ENCODE peak calls at places on chromosomes 4 and X, in nine cellular contexts. Q, U, F, A, J, X, Y, N and H are unnamed samples.

GRCh38 chrX:51955200-51955599 is 61.8 kb downstream of the MAGED1 start:
- DNase-seq in Q (no peak), U (no peak), F (peak; percentile 72), A (no peak), J (no peak), X (no peak), Y (no peak), N (no peak), H (peak; percentile 27)

GRCh38 chr4:3517731-3518510 is 14.3 kb downstream of the LRPAP1 start:
- DNase-seq in Q (no peak), U (peak; percentile 48), F (no peak), A (no peak), J (no peak), X (no peak), Y (no peak), N (no peak), H (no peak)

GRCh38 chr4:164540987-164541386 is 212.9 kb upstream of the SMIM31 start:
- DNase-seq in Q (no peak), U (no peak), F (no peak), A (no peak), J (no peak), X (no peak), Y (no peak), N (no peak), H (no peak)

GRCh38 chrX:95907081-95907480 is 777.6 kb upstream of the DIAPH2 start:
- DNase-seq in Q (no peak), U (no peak), F (no peak), A (no peak), J (no peak), X (no peak), Y (no peak), N (no peak), H (no peak)

GRCh38 chr4:150746156-150746555 is 164.2 kb downstream of the MAB21L2 start:
- DNase-seq in Q (no peak), U (no peak), F (peak; percentile 18), A (no peak), J (no peak), X (peak; percentile 7), Y (no peak), N (no peak), H (no peak)

GRCh38 chr4:16505726-16506125 is 279.5 kb upstream of the TAPT1 start:
- DNase-seq in Q (peak; percentile 9), U (no peak), F (no peak), A (peak; percentile 33), J (no peak), X (no peak), Y (peak; percentile 27), N (no peak), H (no peak)

GRCh38 chr4:185017964-185018772 is at the start of gene HELT:
- DNase-seq in Q (no peak), U (no peak), F (peak; percentile 44), A (no peak), J (no peak), X (no peak), Y (no peak), N (no peak), H (no peak)

GRCh38 chr4:156190606-156191005 is 236.9 kb upstream of the CTSO start:
- DNase-seq in Q (no peak), U (no peak), F (peak; percentile 68), A (no peak), J (no peak), X (peak; percentile 44), Y (no peak), N (no peak), H (peak; percentile 33)

GRCh38 chr4:70651864-70652506 is 14.3 kb downstream of the JCHAIN start:
- DNase-seq in Q (peak; percentile 24), U (no peak), F (peak; percentile 25), A (peak; percentile 20), J (no peak), X (no peak), Y (no peak), N (peak; percentile 50), H (no peak)

GRCh38 chr4:3681191-3681590 is 85.0 kb upstream of the ADRA2C start:
- DNase-seq in Q (no peak), U (peak; percentile 32), F (no peak), A (no peak), J (no peak), X (no peak), Y (no peak), N (no peak), H (no peak)

GRCh38 chrX:102950908-102951866 is 14.1 kb downstream of the RAB40AL start:
- DNase-seq in Q (peak; percentile 64), U (peak; percentile 66), F (peak; percentile 18), A (no peak), J (peak; percentile 18), X (no peak), Y (peak; percentile 33), N (peak; percentile 32), H (no peak)

GRCh38 chr4:140807491-140808257 is 51.5 kb upstream of the TBC1D9 start:
- DNase-seq in Q (no peak), U (no peak), F (no peak), A (no peak), J (no peak), X (peak; percentile 66), Y (no peak), N (no peak), H (no peak)

GRCh38 chrX:112874140-112874539 is 33.5 kb upstream of the AMOT start:
- DNase-seq in Q (no peak), U (no peak), F (no peak), A (no peak), J (no peak), X (no peak), Y (no peak), N (no peak), H (no peak)

GRCh38 chr4:158964728-158965124 is 138.2 kb upstream of the RAPGEF2 start:
- DNase-seq in Q (no peak), U (no peak), F (no peak), A (no peak), J (no peak), X (no peak), Y (no peak), N (no peak), H (no peak)

GRCh38 chr4:121243476-121243875 is 79.4 kb upstream of the TNIP3 start:
- DNase-seq in Q (no peak), U (no peak), F (no peak), A (no peak), J (no peak), X (no peak), Y (no peak), N (no peak), H (no peak)

GRCh38 chrX:47539860-47540259 is 21.1 kb upstream of the ARAF start:
- DNase-seq in Q (no peak), U (no peak), F (no peak), A (no peak), J (no peak), X (no peak), Y (no peak), N (no peak), H (no peak)

GRCh38 chrX:115639481-115639880 is 78.5 kb downstream of the PLS3 start:
- DNase-seq in Q (no peak), U (no peak), F (no peak), A (no peak), J (no peak), X (no peak), Y (no peak), N (no peak), H (no peak)
- H3K27ac ChIP-seq in Q (no peak overlapping the region), U (no peak overlapping the region), F (no peak overlapping the region), A (no peak overlapping the region), J (no peak overlapping the region), X (no peak overlapping the region), Y (no peak overlapping the region), N (no peak overlapping the region), H (no peak overlapping the region)

GRCh38 chrX:19577181-19577810 is 62.0 kb upstream of the MAP3K15 start:
- DNase-seq in Q (no peak), U (no peak), F (no peak), A (no peak), J (no peak), X (no peak), Y (no peak), N (no peak), H (no peak)
- H3K27ac ChIP-seq in Q (no peak overlapping the region), U (no peak overlapping the region), F (no peak overlapping the region), A (no peak overlapping the region), J (no peak overlapping the region), X (no peak overlapping the region), Y (no peak overlapping the region), N (no peak overlapping the region), H (no peak overlapping the region)

GRCh38 chr4:168796362-168797106 is 213.5 kb downstream of the CBR4 start:
- DNase-seq in Q (no peak), U (no peak), F (peak; percentile 86), A (no peak), J (no peak), X (no peak), Y (no peak), N (no peak), H (no peak)
- H3K27ac ChIP-seq in Q (peak overlapping the region; percentile 60), U (no peak overlapping the region), F (peak overlapping the region; percentile 72), A (no peak overlapping the region), J (no peak overlapping the region), X (peak overlapping the region; percentile 63), Y (no peak overlapping the region), N (peak overlapping the region; percentile 79), H (peak overlapping the region; percentile 43)

GRCh38 chr4:106587558-106587957 is 219.0 kb upstream of the GIMD1 start:
- DNase-seq in Q (no peak), U (no peak), F (peak; percentile 90), A (no peak), J (no peak), X (peak; percentile 18), Y (no peak), N (no peak), H (peak; percentile 60)
- H3K27ac ChIP-seq in Q (peak overlapping the region; percentile 72), U (no peak overlapping the region), F (peak overlapping the region; percentile 30), A (no peak overlapping the region), J (no peak overlapping the region), X (no peak overlapping the region), Y (no peak overlapping the region), N (no peak overlapping the region), H (peak overlapping the region; percentile 91)

DNA sequence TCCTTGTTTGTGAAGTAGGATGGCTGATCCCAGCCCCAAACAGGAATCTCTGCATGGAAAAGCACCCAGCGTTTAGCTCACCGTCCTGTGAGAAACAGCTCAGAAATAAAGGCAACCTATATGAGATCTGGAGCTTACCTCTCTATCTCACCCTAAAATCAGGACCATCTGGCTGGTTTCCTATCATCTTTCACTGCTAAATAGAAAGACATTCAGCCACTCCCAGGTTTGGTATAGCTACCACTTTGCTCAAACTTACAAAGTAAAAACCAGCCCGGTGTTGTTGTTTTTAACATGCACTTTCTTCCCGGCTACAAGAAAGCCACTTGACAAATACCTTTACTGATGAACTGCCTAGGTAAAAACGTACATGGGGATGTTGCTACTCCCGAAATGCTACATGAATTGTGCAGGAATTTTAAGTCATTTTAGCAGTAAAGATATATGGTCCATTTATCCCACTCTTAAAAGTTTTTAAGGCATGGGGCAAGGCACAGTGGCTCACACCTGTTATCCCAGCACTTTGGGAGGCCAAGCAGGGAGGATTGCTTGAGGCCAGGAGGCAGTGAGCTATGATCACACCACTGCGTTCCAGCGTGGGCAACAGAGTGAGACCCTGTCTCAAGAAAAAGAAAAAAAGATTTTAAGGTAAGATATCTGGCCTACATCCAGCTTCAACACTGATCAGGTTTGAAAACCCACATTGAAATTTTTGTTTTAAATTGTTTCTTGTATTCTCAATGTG is 1.0 kb upstream of the SEC24D start:
- DNase-seq in Q (no peak), U (no peak), F (no peak), A (no peak), J (no peak), X (no peak), Y (no peak), N (no peak), H (no peak)
- H3K27ac ChIP-seq in Q (peak overlapping the region; percentile 90), U (no peak overlapping the region), F (peak overlapping the region; percentile 97), A (no peak overlapping the region), J (peak overlapping the region; percentile 50), X (peak overlapping the region; percentile 92), Y (peak overlapping the region; percentile 77), N (no peak overlapping the region), H (peak overlapping the region; percentile 82)

GRCh38 chrX:54439967-54440871 is at the start of gene TSR2:
- DNase-seq in Q (peak; percentile 82), U (peak; percentile 81), F (peak; percentile 79), A (no peak), J (peak; percentile 55), X (peak; percentile 65), Y (no peak), N (peak; percentile 73), H (peak; percentile 20)
- H3K27ac ChIP-seq in Q (no peak within 1 kb of the TSS), U (no peak within 1 kb of the TSS), F (no peak within 1 kb of the TSS), A (no peak within 1 kb of the TSS), J (peak within 1 kb of the TSS; percentile 66), X (peak within 1 kb of the TSS; percentile 31), Y (peak within 1 kb of the TSS; percentile 79), N (peak within 1 kb of the TSS; percentile 49), H (no peak within 1 kb of the TSS)